ENCODE peak calls at places on chromosomes 7 and 10, in five cellular contexts. One of them, this sample, is unnamed.

GRCh38 chr10:15427836-15428414 is 56.8 kb upstream of the FAM171A1 start:
- DNase-seq in activated CD4-positive, CD25-positive, alpha-beta regulatory T cell: no peak
- DNase-seq in activated CD4-positive, alpha-beta T cell treated with anti-CD3 and anti-CD28 coated beads for 24 hours: no peak
- DNase-seq in stimulated activated CD8-positive, alpha-beta memory T cell treated with anti-CD3 and anti-CD28 coated beads, Interleukin-15, amount 100 ng/mL, for 24 hours: no peak
- DNase-seq in activated T-cell treated with anti-CD3 and anti-CD28 coated beads, Interleukin-2, amount 50 U/mL, for 48 hours: no peak
- DNase-seq in this sample: no peak

GRCh38 chr7:8389898-8390642 is 43.3 kb upstream of the NXPH1 start:
- DNase-seq in activated CD4-positive, CD25-positive, alpha-beta regulatory T cell: no peak
- DNase-seq in activated CD4-positive, alpha-beta T cell treated with anti-CD3 and anti-CD28 coated beads for 24 hours: no peak
- DNase-seq in stimulated activated CD8-positive, alpha-beta memory T cell treated with anti-CD3 and anti-CD28 coated beads, Interleukin-15, amount 100 ng/mL, for 24 hours: no peak
- DNase-seq in activated T-cell treated with anti-CD3 and anti-CD28 coated beads, Interleukin-2, amount 50 U/mL, for 48 hours: no peak
- DNase-seq in this sample: no peak

GRCh38 chr7:150903627-150904026 is 51.3 kb downstream of the AOC1 start:
- DNase-seq in activated CD4-positive, CD25-positive, alpha-beta regulatory T cell: no peak
- DNase-seq in activated CD4-positive, alpha-beta T cell treated with anti-CD3 and anti-CD28 coated beads for 24 hours: no peak
- DNase-seq in stimulated activated CD8-positive, alpha-beta memory T cell treated with anti-CD3 and anti-CD28 coated beads, Interleukin-15, amount 100 ng/mL, for 24 hours: no peak
- DNase-seq in activated T-cell treated with anti-CD3 and anti-CD28 coated beads, Interleukin-2, amount 50 U/mL, for 48 hours: no peak
- DNase-seq in this sample: no peak

GRCh38 chr10:79179404-79180309 is 110.9 kb downstream of the ZMIZ1 start:
- DNase-seq in activated CD4-positive, CD25-positive, alpha-beta regulatory T cell: no peak
- DNase-seq in activated CD4-positive, alpha-beta T cell treated with anti-CD3 and anti-CD28 coated beads for 24 hours: no peak
- DNase-seq in stimulated activated CD8-positive, alpha-beta memory T cell treated with anti-CD3 and anti-CD28 coated beads, Interleukin-15, amount 100 ng/mL, for 24 hours: no peak
- DNase-seq in activated T-cell treated with anti-CD3 and anti-CD28 coated beads, Interleukin-2, amount 50 U/mL, for 48 hours: no peak
- DNase-seq in this sample: no peak

GRCh38 chr7:116802784-116803183 is 59.6 kb upstream of the CAPZA2 start:
- DNase-seq in activated CD4-positive, CD25-positive, alpha-beta regulatory T cell: no peak
- DNase-seq in activated CD4-positive, alpha-beta T cell treated with anti-CD3 and anti-CD28 coated beads for 24 hours: no peak
- DNase-seq in stimulated activated CD8-positive, alpha-beta memory T cell treated with anti-CD3 and anti-CD28 coated beads, Interleukin-15, amount 100 ng/mL, for 24 hours: no peak
- DNase-seq in activated T-cell treated with anti-CD3 and anti-CD28 coated beads, Interleukin-2, amount 50 U/mL, for 48 hours: peak
- DNase-seq in this sample: no peak

GRCh38 chr10:124946945-124947344 is 5.0 kb downstream of the ZRANB1 start:
- DNase-seq in activated CD4-positive, CD25-positive, alpha-beta regulatory T cell: no peak
- DNase-seq in activated CD4-positive, alpha-beta T cell treated with anti-CD3 and anti-CD28 coated beads for 24 hours: no peak
- DNase-seq in stimulated activated CD8-positive, alpha-beta memory T cell treated with anti-CD3 and anti-CD28 coated beads, Interleukin-15, amount 100 ng/mL, for 24 hours: no peak
- DNase-seq in activated T-cell treated with anti-CD3 and anti-CD28 coated beads, Interleukin-2, amount 50 U/mL, for 48 hours: no peak
- DNase-seq in this sample: no peak

GRCh38 chr7:53768191-53768590 is 732.8 kb downstream of the POM121L12 start:
- DNase-seq in activated CD4-positive, CD25-positive, alpha-beta regulatory T cell: no peak
- DNase-seq in activated CD4-positive, alpha-beta T cell treated with anti-CD3 and anti-CD28 coated beads for 24 hours: no peak
- DNase-seq in stimulated activated CD8-positive, alpha-beta memory T cell treated with anti-CD3 and anti-CD28 coated beads, Interleukin-15, amount 100 ng/mL, for 24 hours: no peak
- DNase-seq in activated T-cell treated with anti-CD3 and anti-CD28 coated beads, Interleukin-2, amount 50 U/mL, for 48 hours: no peak
- DNase-seq in this sample: no peak

GRCh38 chr7:123761729-123762128 is 12.9 kb upstream of the WASL start:
- DNase-seq in activated CD4-positive, CD25-positive, alpha-beta regulatory T cell: no peak
- DNase-seq in activated CD4-positive, alpha-beta T cell treated with anti-CD3 and anti-CD28 coated beads for 24 hours: no peak
- DNase-seq in stimulated activated CD8-positive, alpha-beta memory T cell treated with anti-CD3 and anti-CD28 coated beads, Interleukin-15, amount 100 ng/mL, for 24 hours: no peak
- DNase-seq in activated T-cell treated with anti-CD3 and anti-CD28 coated beads, Interleukin-2, amount 50 U/mL, for 48 hours: no peak
- DNase-seq in this sample: no peak